ENCODE peak calls at places on chromosome 21, in five cellular contexts. One of them, this sample, is unnamed.

GRCh38 chr21:41600116-41600515 is 92.2 kb upstream of the TMPRSS2 start:
- DNase-seq in AG04450: no peak
- DNase-seq in HL-60: no peak
- DNase-seq in tibial artery: peak
- DNase-seq in tibial nerve: no peak
- DNase-seq in this sample: no peak

GRCh38 chr21:42518216-42518615 is 4.6 kb downstream of the SLC37A1 start:
- DNase-seq in AG04450: no peak
- DNase-seq in tibial nerve: no peak
- DNase-seq in HL-60: no peak
- DNase-seq in tibial artery: no peak
- DNase-seq in this sample: no peak

GRCh38 chr21:33674226-33674625 is 31.9 kb downstream of the ITSN1 start:
- DNase-seq in HL-60: no peak
- DNase-seq in tibial artery: no peak
- DNase-seq in tibial nerve: no peak
- DNase-seq in AG04450: no peak
- DNase-seq in this sample: no peak

GRCh38 chr21:32015740-32016139 is 142.9 kb downstream of the HUNK start:
- DNase-seq in AG04450: no peak
- DNase-seq in tibial artery: no peak
- DNase-seq in tibial nerve: no peak
- DNase-seq in HL-60: no peak
- DNase-seq in this sample: no peak

GRCh38 chr21:33374080-33374873 is 28.9 kb upstream of the IFNGR2 start:
- DNase-seq in AG04450: no peak
- DNase-seq in HL-60: peak
- DNase-seq in tibial artery: peak
- DNase-seq in tibial nerve: no peak
- DNase-seq in this sample: no peak

GRCh38 chr21:34086887-34087306 is 13.5 kb downstream of the MRPS6 start:
- DNase-seq in tibial artery: no peak
- DNase-seq in HL-60: no peak
- DNase-seq in tibial nerve: no peak
- DNase-seq in AG04450: no peak
- DNase-seq in this sample: no peak

GRCh38 chr21:42255825-42256224 is 36.9 kb downstream of the ABCG1 start:
- DNase-seq in tibial nerve: no peak
- DNase-seq in HL-60: no peak
- DNase-seq in tibial artery: no peak
- DNase-seq in AG04450: no peak
- DNase-seq in this sample: no peak

GRCh38 chr21:40634141-40634540 is 212.8 kb downstream of the DSCAM start:
- DNase-seq in HL-60: no peak
- DNase-seq in tibial artery: no peak
- DNase-seq in tibial nerve: no peak
- DNase-seq in AG04450: no peak
- DNase-seq in this sample: no peak

GRCh38 chr21:33561373-33561772 is 18.5 kb downstream of the SON start:
- DNase-seq in HL-60: no peak
- DNase-seq in AG04450: no peak
- DNase-seq in tibial nerve: no peak
- DNase-seq in tibial artery: no peak
- DNase-seq in this sample: no peak

GRCh38 chr21:14076143-14076806 is 134.5 kb downstream of the LIPI start:
- DNase-seq in AG04450: no peak
- DNase-seq in tibial artery: no peak
- DNase-seq in HL-60: no peak
- DNase-seq in tibial nerve: no peak
- DNase-seq in this sample: no peak

GRCh38 chr21:42846221-42846620 is 33.1 kb downstream of the WDR4 start:
- DNase-seq in AG04450: no peak
- DNase-seq in tibial nerve: peak
- DNase-seq in HL-60: no peak
- DNase-seq in tibial artery: peak
- DNase-seq in this sample: no peak

GRCh38 chr21:25029580-25029979 is 577.7 kb downstream of the MRPL39 start:
- DNase-seq in AG04450: no peak
- DNase-seq in tibial nerve: no peak
- DNase-seq in HL-60: no peak
- DNase-seq in tibial artery: no peak
- DNase-seq in this sample: no peak

GRCh38 chr21:46478910-46479309 is 20.2 kb downstream of the DIP2A start:
- DNase-seq in tibial artery: no peak
- DNase-seq in tibial nerve: no peak
- DNase-seq in AG04450: no peak
- DNase-seq in HL-60: no peak
- DNase-seq in this sample: no peak

GRCh38 chr21:17250651-17251294 is 262.1 kb upstream of the CXADR start:
- DNase-seq in tibial artery: no peak
- DNase-seq in AG04450: no peak
- DNase-seq in HL-60: no peak
- DNase-seq in tibial nerve: no peak
- DNase-seq in this sample: no peak

GRCh38 chr21:18646114-18646513 is 242.5 kb upstream of the TMPRSS15 start:
- DNase-seq in tibial nerve: no peak
- DNase-seq in HL-60: no peak
- DNase-seq in tibial artery: no peak
- DNase-seq in AG04450: no peak
- DNase-seq in this sample: no peak

GRCh38 chr21:42174173-42174572 is 44.8 kb upstream of the ABCG1 start:
- DNase-seq in AG04450: no peak
- DNase-seq in HL-60: no peak
- DNase-seq in tibial artery: no peak
- DNase-seq in tibial nerve: no peak
- DNase-seq in this sample: no peak

GRCh38 chr21:16438761-16439160 is 709.0 kb downstream of the USP25 start:
- DNase-seq in HL-60: no peak
- DNase-seq in AG04450: no peak
- DNase-seq in tibial artery: no peak
- DNase-seq in tibial nerve: no peak
- DNase-seq in this sample: no peak

GRCh38 chr21:42013338-42013737 is 3.2 kb upstream of the ZBTB21 start:
- DNase-seq in HL-60: no peak
- DNase-seq in tibial artery: no peak
- DNase-seq in AG04450: no peak
- DNase-seq in tibial nerve: no peak
- DNase-seq in this sample: no peak

GRCh38 chr21:38645282-38645681 is 147.0 kb upstream of the ERG start:
- DNase-seq in tibial artery: no peak
- DNase-seq in HL-60: no peak
- DNase-seq in tibial nerve: no peak
- DNase-seq in AG04450: peak
- DNase-seq in this sample: peak

GRCh38 chr21:27423906-27424595 is 457.2 kb upstream of the ADAMTS5 start:
- DNase-seq in AG04450: peak
- DNase-seq in HL-60: no peak
- DNase-seq in tibial artery: no peak
- DNase-seq in tibial nerve: no peak
- DNase-seq in this sample: no peak

GRCh38 chr21:32599146-32599925 is 12.8 kb downstream of the CFAP298 start:
- DNase-seq in AG04450: no peak
- DNase-seq in HL-60: no peak
- DNase-seq in tibial nerve: no peak
- DNase-seq in tibial artery: no peak
- DNase-seq in this sample: no peak

GRCh38 chr21:43884861-43885370 is 19.9 kb downstream of the AGPAT3 start:
- DNase-seq in AG04450: no peak
- DNase-seq in HL-60: no peak
- DNase-seq in tibial nerve: no peak
- DNase-seq in tibial artery: peak
- DNase-seq in this sample: no peak

GRCh38 chr21:18049461-18049860 is 195.2 kb upstream of the CHODL start:
- DNase-seq in tibial artery: no peak
- DNase-seq in tibial nerve: no peak
- DNase-seq in HL-60: no peak
- DNase-seq in AG04450: no peak
- DNase-seq in this sample: no peak

GRCh38 chr21:37149411-37149810 is 76.4 kb downstream of the TTC3 start:
- DNase-seq in tibial nerve: no peak
- DNase-seq in tibial artery: no peak
- DNase-seq in HL-60: no peak
- DNase-seq in AG04450: peak
- DNase-seq in this sample: no peak

GRCh38 chr21:40416572-40416971 is 430.4 kb downstream of the DSCAM start:
- DNase-seq in tibial artery: no peak
- DNase-seq in tibial nerve: no peak
- DNase-seq in HL-60: no peak
- DNase-seq in AG04450: no peak
- DNase-seq in this sample: no peak

GRCh38 chr21:29737188-29737587 is 202.6 kb downstream of the GRIK1 start:
- DNase-seq in tibial nerve: no peak
- DNase-seq in AG04450: no peak
- DNase-seq in HL-60: no peak
- DNase-seq in tibial artery: no peak
- DNase-seq in this sample: no peak

GRCh38 chr21:33117268-33117888 is 47.4 kb downstream of the OLIG1 start:
- DNase-seq in HL-60: no peak
- DNase-seq in AG04450: no peak
- DNase-seq in tibial artery: no peak
- DNase-seq in tibial nerve: no peak
- DNase-seq in this sample: no peak

GRCh38 chr21:25845729-25846256 is 111.0 kb downstream of the GABPA start:
- DNase-seq in HL-60: no peak
- DNase-seq in tibial artery: no peak
- DNase-seq in AG04450: no peak
- DNase-seq in tibial nerve: no peak
- DNase-seq in this sample: no peak

GRCh38 chr21:16554522-16554921 is 824.7 kb downstream of the USP25 start:
- DNase-seq in HL-60: no peak
- DNase-seq in tibial artery: no peak
- DNase-seq in AG04450: no peak
- DNase-seq in tibial nerve: no peak
- DNase-seq in this sample: no peak

GRCh38 chr21:18832950-18833349 is 429.4 kb upstream of the TMPRSS15 start:
- DNase-seq in AG04450: no peak
- DNase-seq in tibial artery: no peak
- DNase-seq in tibial nerve: no peak
- DNase-seq in HL-60: no peak
- DNase-seq in this sample: no peak

GRCh38 chr21:39006653-39007417 is 176.4 kb downstream of the PSMG1 start:
- DNase-seq in AG04450: no peak
- DNase-seq in HL-60: peak
- DNase-seq in tibial nerve: peak
- DNase-seq in tibial artery: peak
- DNase-seq in this sample: no peak

GRCh38 chr21:31293986-31294385 is 50.1 kb downstream of the TIAM1 start:
- DNase-seq in HL-60: no peak
- DNase-seq in tibial artery: no peak
- DNase-seq in AG04450: peak
- DNase-seq in tibial nerve: no peak
- DNase-seq in this sample: peak

GRCh38 chr21:43758132-43758619 is 17.9 kb downstream of the CSTB start:
- DNase-seq in tibial artery: peak
- DNase-seq in tibial nerve: no peak
- DNase-seq in HL-60: no peak
- DNase-seq in AG04450: no peak
- DNase-seq in this sample: no peak

GRCh38 chr21:39064325-39065012 is 118.8 kb downstream of the PSMG1 start:
- DNase-seq in tibial artery: no peak
- DNase-seq in AG04450: no peak
- DNase-seq in HL-60: no peak
- DNase-seq in tibial nerve: no peak
- DNase-seq in this sample: no peak

GRCh38 chr21:20971296-20971921 is 26.8 kb upstream of the NCAM2 start:
- DNase-seq in tibial artery: no peak
- DNase-seq in AG04450: peak
- DNase-seq in tibial nerve: peak
- DNase-seq in HL-60: peak
- DNase-seq in this sample: peak

GRCh38 chr21:43370091-43370658 is 56.8 kb downstream of the SIK1 start:
- DNase-seq in AG04450: no peak
- DNase-seq in tibial nerve: no peak
- DNase-seq in tibial artery: no peak
- DNase-seq in HL-60: no peak
- DNase-seq in this sample: no peak

GRCh38 chr21:35222541-35222941 is 173.4 kb upstream of the RUNX1 start:
- DNase-seq in HL-60: peak
- DNase-seq in tibial nerve: no peak
- DNase-seq in AG04450: no peak
- DNase-seq in tibial artery: no peak
- DNase-seq in this sample: no peak
- H3K27ac ChIP-seq in HL-60: peak
- H3K27ac ChIP-seq in tibial nerve: peak
- H3K27ac ChIP-seq in AG04450: no peak
- H3K27ac ChIP-seq in tibial artery: no peak
- H3K27ac ChIP-seq in this sample: peak

GRCh38 chr21:35652196-35652595 is 408.1 kb downstream of the SETD4 start:
- DNase-seq in AG04450: no peak
- DNase-seq in HL-60: no peak
- DNase-seq in tibial nerve: no peak
- DNase-seq in tibial artery: no peak
- DNase-seq in this sample: no peak
- H3K27ac ChIP-seq in AG04450: no peak
- H3K27ac ChIP-seq in HL-60: no peak
- H3K27ac ChIP-seq in tibial nerve: no peak
- H3K27ac ChIP-seq in tibial artery: no peak
- H3K27ac ChIP-seq in this sample: no peak

DNA sequence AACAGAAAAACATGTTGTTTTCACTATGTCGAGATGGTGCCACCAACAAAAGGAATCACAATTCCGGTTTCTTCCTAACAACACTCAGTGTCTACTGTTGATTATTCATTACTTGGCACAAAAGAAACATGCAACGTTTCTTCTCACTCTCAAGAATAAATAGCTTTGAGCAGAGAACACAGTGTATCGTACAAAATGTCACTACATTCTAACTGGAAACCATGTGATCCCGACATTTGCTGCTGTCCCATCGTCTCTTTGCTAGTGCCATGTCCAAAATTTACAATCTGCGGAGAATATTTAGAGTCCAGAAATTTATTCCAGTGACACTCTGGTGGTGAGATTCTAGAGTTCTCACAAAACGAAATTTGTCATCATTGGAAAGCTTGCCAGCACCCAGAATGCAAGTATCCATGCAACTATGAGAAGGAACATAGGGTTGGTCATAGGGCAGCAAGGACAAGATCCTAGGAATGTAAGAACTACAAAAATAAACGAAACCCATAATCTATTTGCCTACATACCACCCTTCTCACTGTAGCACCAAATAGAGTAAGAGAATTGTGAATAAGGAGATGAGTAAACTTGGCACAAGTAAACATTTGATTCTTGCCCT is 505.1 kb downstream of the LTN1 start:
- DNase-seq in AG04450: no peak
- DNase-seq in HL-60: no peak
- DNase-seq in tibial artery: no peak
- DNase-seq in tibial nerve: no peak
- DNase-seq in this sample: no peak
- H3K27ac ChIP-seq in AG04450: no peak
- H3K27ac ChIP-seq in HL-60: no peak
- H3K27ac ChIP-seq in tibial artery: peak
- H3K27ac ChIP-seq in tibial nerve: peak
- H3K27ac ChIP-seq in this sample: no peak

GRCh38 chr21:45356251-45356650 is 48.7 kb upstream of the COL18A1 start:
- DNase-seq in AG04450: no peak
- DNase-seq in tibial artery: no peak
- DNase-seq in tibial nerve: no peak
- DNase-seq in HL-60: no peak
- DNase-seq in this sample: no peak
- H3K27ac ChIP-seq in AG04450: no peak
- H3K27ac ChIP-seq in tibial artery: no peak
- H3K27ac ChIP-seq in tibial nerve: peak
- H3K27ac ChIP-seq in HL-60: no peak
- H3K27ac ChIP-seq in this sample: no peak

This sample was measured in epithelial cell of prostate.